ENCODE peak calls at places on chromosomes 11 and 22, in five cellular contexts. T is transverse colon, Z is sigmoid colon, R is K562, H is vagina. U is an unnamed sample.
A peak's percentile ranks its signal among the peaks of the same experiment; 100 is the strongest.

GRCh38 chr22:30922151-30922611 is 46.4 kb downstream of the MORC2 start:
- DNase-seq in T (peak; percentile 62), Z (peak; percentile 84), R (no peak), H (no peak), U (peak; percentile 89)

GRCh38 chr22:46984751-46985506 is 222.5 kb downstream of the TBC1D22A start:
- DNase-seq in T (no peak), Z (no peak), R (no peak), H (no peak), U (no peak)

GRCh38 chr11:76680517-76681425 is 10.2 kb upstream of the LRRC32 start:
- DNase-seq in T (peak; percentile 72), Z (peak; percentile 86), R (peak; percentile 84), H (no peak), U (no peak)

GRCh38 chr22:45830531-45831245 is 146.3 kb downstream of the WNT7B start:
- DNase-seq in T (no peak), Z (no peak), R (no peak), H (no peak), U (no peak)

GRCh38 chr11:113992459-113993105 is 17.7 kb downstream of the HTR3A start:
- DNase-seq in T (no peak), Z (no peak), R (no peak), H (no peak), U (no peak)

GRCh38 chr11:114892381-114893197 is 214.3 kb downstream of the NXPE2 start:
- DNase-seq in T (no peak), Z (no peak), R (peak; percentile 50), H (no peak), U (peak; percentile 19)

GRCh38 chr11:117814766-117815261 is 9.7 kb downstream of the FXYD2 start:
- DNase-seq in T (peak; percentile 94), Z (peak; percentile 89), R (no peak), H (no peak), U (peak; percentile 96)

GRCh38 chr11:57513911-57514537 is 1.5 kb downstream of the SLC43A1 start:
- DNase-seq in T (peak; percentile 53), Z (peak; percentile 81), R (peak; percentile 46), H (no peak), U (no peak)

GRCh38 chr11:7080900-7081299 is 7.9 kb upstream of the RBMXL2 start:
- DNase-seq in T (no peak), Z (no peak), R (peak; percentile 30), H (no peak), U (no peak)

GRCh38 chr22:35498026-35498425 is 42.6 kb upstream of the RASD2 start:
- DNase-seq in T (no peak), Z (peak; percentile 71), R (no peak), H (no peak), U (no peak)

GRCh38 chr11:121249039-121249663 is 43.4 kb upstream of the SC5D start:
- DNase-seq in T (no peak), Z (no peak), R (peak; percentile 46), H (no peak), U (no peak)

GRCh38 chr11:101321222-101321621 is 191.6 kb upstream of the PGR start:
- DNase-seq in T (no peak), Z (no peak), R (no peak), H (no peak), U (no peak)

GRCh38 chr22:28793976-28794584 is 6.3 kb downstream of the XBP1 start:
- DNase-seq in T (no peak), Z (no peak), R (no peak), H (no peak), U (no peak)
- TF ChIP-seq POLR2AphosphoS5 in T (no peak), Z (no peak), R (peak; percentile 9), H (no peak), U (no peak)

DNA sequence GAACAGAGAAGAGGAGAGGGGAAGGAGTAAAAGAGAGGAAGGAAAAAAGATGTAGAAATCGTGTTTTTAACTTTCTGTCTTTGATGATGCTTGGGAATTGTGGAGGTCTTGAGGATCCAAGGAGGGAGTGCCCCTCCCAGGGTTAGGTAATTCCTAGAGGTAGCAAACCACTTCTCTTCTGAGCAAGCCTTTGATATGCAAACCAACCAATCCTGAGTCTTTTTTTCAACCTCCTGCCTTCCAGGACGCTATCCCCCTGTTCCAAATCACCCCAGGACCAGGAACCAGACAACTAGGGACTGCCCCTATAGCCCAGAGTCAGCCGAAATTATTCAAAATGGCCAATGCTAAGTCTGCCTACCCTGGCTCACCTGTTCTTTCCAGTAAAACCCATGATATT is 236.3 kb downstream of the MIAT start:
- DNase-seq in T (no peak), Z (no peak), R (no peak), H (no peak), U (peak; percentile 50)
- H3K9me3 ChIP-seq in T (no peaks in the 10 kb centered on the region), Z (no peaks in the 10 kb centered on the region), R (no peaks in the 10 kb centered on the region), H (no peaks in the 10 kb centered on the region), U (no peaks in the 10 kb centered on the region)

GRCh38 chr11:129023968-129024676 is 81.5 kb upstream of the TP53AIP1 start:
- DNase-seq in T (peak; percentile 87), Z (no peak), R (no peak), H (no peak), U (no peak)
- H3K4me3 ChIP-seq in T (peak overlapping the region; percentile 33), Z (no peak overlapping the region), R (no peak overlapping the region), H (peak overlapping the region; percentile 22), U (no peak overlapping the region)

DNA sequence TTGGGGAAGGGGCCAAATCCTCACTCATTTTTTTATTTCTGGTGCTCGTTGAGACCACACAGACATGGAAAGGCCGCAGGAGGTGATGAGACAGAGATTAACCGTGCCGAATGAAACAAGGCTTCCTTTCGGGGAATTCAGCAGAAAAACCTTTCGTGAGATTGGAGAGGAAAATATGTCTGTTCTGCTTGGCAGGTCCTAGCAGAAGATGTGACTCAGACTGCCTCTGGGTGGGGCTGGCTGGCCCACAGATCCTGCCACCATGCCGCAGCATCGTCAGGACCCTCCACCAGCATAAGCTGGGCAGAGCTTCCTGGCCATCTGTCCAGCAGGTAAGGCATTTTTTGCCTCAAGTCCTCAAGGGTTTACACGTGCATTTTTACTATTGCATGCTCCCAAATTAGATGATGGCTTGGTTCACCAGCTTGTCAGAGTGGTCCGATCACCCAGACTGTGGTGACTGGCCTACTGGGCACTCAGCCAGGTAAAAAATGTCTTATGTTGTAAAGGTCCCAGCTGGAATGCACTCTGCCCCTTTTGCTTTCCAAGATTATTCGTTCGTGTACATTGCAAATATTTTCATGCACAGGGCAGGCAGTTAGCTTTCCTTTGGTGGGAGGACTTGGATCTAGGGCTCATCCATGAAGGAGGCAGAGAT is 1.5 kb downstream of the DDB2 start:
- DNase-seq in T (peak; percentile 68), Z (no peak), R (peak; percentile 38), H (no peak), U (no peak)
- TF ChIP-seq POLR2AphosphoS5 in T (peak; percentile 3), Z (no peak), R (no peak), H (peak; percentile 22), U (peak; percentile 65)

GRCh38 chr11:70640408-70640807 is 242.1 kb downstream of the CTTN start:
- DNase-seq in T (no peak), Z (no peak), R (no peak), H (no peak), U (no peak)

GRCh38 chr11:70641366-70641765 is 243.0 kb downstream of the CTTN start:
- DNase-seq in T (no peak), Z (no peak), R (no peak), H (no peak), U (no peak)

GRCh38 chr11:70643642-70644041 is 245.3 kb downstream of the CTTN start:
- DNase-seq in T (no peak), Z (no peak), R (no peak), H (no peak), U (no peak)

GRCh38 chr11:70644343-70645060 is 246.2 kb downstream of the CTTN start:
- DNase-seq in T (no peak), Z (no peak), R (no peak), H (no peak), U (no peak)

GRCh38 chr11:70642301-70642700 is 244.0 kb downstream of the CTTN start:
- DNase-seq in T (no peak), Z (no peak), R (no peak), H (no peak), U (no peak)
- H3K9me3 ChIP-seq in T (no peaks in the 10 kb centered on the region), Z (no peaks in the 10 kb centered on the region), R (no peaks in the 10 kb centered on the region), H (no peaks in the 10 kb centered on the region), U (no peaks in the 10 kb centered on the region)

GRCh38 chr22:42142771-42143461 is 12.3 kb upstream of the CYP2D6 start:
- DNase-seq in T (no peak), Z (peak; percentile 57), R (no peak), H (no peak), U (no peak)
- H3K4me3 ChIP-seq in T (no peak overlapping the region), Z (no peak overlapping the region), R (no peak overlapping the region), H (no peak overlapping the region), U (no peak overlapping the region)

GRCh38 chr22:39688186-39688768 is 117.7 kb downstream of the CACNA1I start:
- DNase-seq in T (no peak), Z (no peak), R (no peak), H (no peak), U (no peak)

GRCh38 chr22:39693943-39694500 is 123.5 kb downstream of the CACNA1I start:
- DNase-seq in T (no peak), Z (no peak), R (no peak), H (no peak), U (no peak)

GRCh38 chr22:39686776-39687525 is 116.4 kb downstream of the CACNA1I start:
- DNase-seq in T (no peak), Z (no peak), R (no peak), H (no peak), U (no peak)

GRCh38 chr22:39689421-39689820 is 118.9 kb downstream of the CACNA1I start:
- DNase-seq in T (no peak), Z (no peak), R (no peak), H (no peak), U (no peak)

DNA sequence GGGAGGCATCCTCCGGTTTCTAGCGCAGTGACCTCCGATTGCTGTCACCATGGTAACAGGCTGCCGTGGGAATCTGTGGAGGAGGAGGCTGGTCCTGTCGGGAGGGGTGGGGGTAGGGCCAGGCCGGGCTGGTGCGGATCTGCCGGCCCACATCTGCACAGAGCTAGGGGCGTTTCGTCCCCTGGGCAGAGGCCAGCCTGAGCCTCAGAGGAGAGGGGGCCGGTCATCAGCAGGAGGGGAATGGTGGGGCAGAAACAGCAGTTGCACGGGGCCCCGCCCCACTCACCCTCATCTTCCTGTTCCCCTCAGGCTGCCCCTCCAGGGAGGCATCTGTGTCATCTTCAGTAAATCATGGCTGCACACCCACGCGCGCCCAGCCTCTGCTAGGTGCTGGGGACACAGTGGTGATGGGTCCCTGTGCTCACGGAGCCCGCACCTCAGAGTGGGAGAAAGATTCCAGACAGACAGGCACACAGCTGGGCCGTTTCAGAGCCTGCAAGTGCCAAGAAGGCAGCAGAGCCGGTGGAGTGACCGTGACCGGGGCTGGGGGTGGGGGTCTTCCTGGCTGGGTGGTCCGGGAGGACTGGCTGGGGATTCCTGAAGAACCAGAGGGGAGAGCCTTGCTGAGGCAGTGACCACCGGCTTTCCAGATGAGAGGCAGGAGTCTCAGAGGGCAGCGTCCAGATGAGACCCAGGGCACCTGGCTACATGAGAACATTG is 120.5 kb downstream of the CACNA1I start:
- DNase-seq in T (no peak), Z (no peak), R (peak; percentile 28), H (no peak), U (no peak)
- TF ChIP-seq POLR2AphosphoS5 in T (no peak), Z (no peak), R (no peak), H (no peak), U (no peak)

GRCh38 chr11:34150494-34151151 is 45.2 kb downstream of the NAT10 start:
- DNase-seq in T (no peak), Z (peak; percentile 46), R (no peak), H (no peak), U (no peak)

GRCh38 chr11:34149786-34150185 is 44.4 kb downstream of the NAT10 start:
- DNase-seq in T (no peak), Z (no peak), R (peak; percentile 52), H (no peak), U (no peak)

GRCh38 chr11:34148504-34149165 is 43.2 kb downstream of the NAT10 start:
- DNase-seq in T (no peak), Z (peak; percentile 49), R (no peak), H (no peak), U (no peak)

GRCh38 chr11:34147581-34147980 is 42.2 kb downstream of the NAT10 start:
- DNase-seq in T (no peak), Z (peak; percentile 12), R (no peak), H (no peak), U (no peak)

GRCh38 chr11:34149274-34149673 is 43.8 kb downstream of the NAT10 start:
- DNase-seq in T (no peak), Z (peak; percentile 40), R (no peak), H (no peak), U (no peak)
- H3K9me3 ChIP-seq in T (no peaks in the 10 kb centered on the region), Z (no peaks in the 10 kb centered on the region), R (no peaks in the 10 kb centered on the region), H (no peaks in the 10 kb centered on the region), U (no peaks in the 10 kb centered on the region)